ENCODE peak calls at places on chromosomes 12 and 14, in eight cellular contexts. F, E, W, B, V, Z, C and A are unnamed samples.

GRCh38 chr14:104395941-104396681 is 183.5 kb upstream of the C14orf180 start:
- DNase-seq in F (no peak), E (no peak), W (no peak), B (no peak), V (no peak), Z (no peak), C (no peak), A (peak; percentile 32)

GRCh38 chr12:49784756-49785409 is 43.3 kb downstream of the NCKAP5L start:
- DNase-seq in F (no peak), E (no peak), W (no peak), B (no peak), V (no peak), Z (no peak), C (no peak), A (no peak)

GRCh38 chr12:56431850-56432249 is 17.4 kb downstream of the TIMELESS start:
- DNase-seq in F (no peak), E (no peak), W (no peak), B (no peak), V (no peak), Z (no peak), C (no peak), A (no peak)

GRCh38 chr12:104692335-104693218 is 235.8 kb downstream of the CHST11 start:
- DNase-seq in F (no peak), E (no peak), W (no peak), B (no peak), V (no peak), Z (no peak), C (no peak), A (no peak)

GRCh38 chr14:93906341-93907329 is 20.5 kb upstream of the FAM181A start:
- DNase-seq in F (peak; percentile 87), E (peak; percentile 28), W (peak; percentile 62), B (no peak), V (peak; percentile 56), Z (peak; percentile 51), C (peak; percentile 14), A (no peak)

GRCh38 chr14:96195441-96196081 is 9.1 kb upstream of the BDKRB2 start:
- DNase-seq in F (no peak), E (no peak), W (no peak), B (no peak), V (no peak), Z (no peak), C (no peak), A (no peak)

GRCh38 chr12:90085491-90086274 is 377.0 kb upstream of the ATP2B1 start:
- DNase-seq in F (no peak), E (no peak), W (no peak), B (no peak), V (no peak), Z (no peak), C (no peak), A (no peak)

GRCh38 chr14:68578597-68578996 is 214.3 kb downstream of the ZFP36L1 start:
- DNase-seq in F (no peak), E (no peak), W (no peak), B (no peak), V (no peak), Z (no peak), C (no peak), A (no peak)

GRCh38 chr14:104383931-104384775 is 195.4 kb upstream of the C14orf180 start:
- DNase-seq in F (peak; percentile 99), E (no peak), W (no peak), B (no peak), V (no peak), Z (no peak), C (no peak), A (no peak)